ENCODE peak calls at places on chromosomes 13 and 19, in six cellular contexts. F, Y, K, T, P and H are unnamed samples.

GRCh38 chr19:10120538-10121198 is 969 bp upstream of the EIF3G start:
- DNase-seq in F (no peak), Y (no peak), K (no peak), T (no peak), P (no peak), H (peak; percentile 65)

GRCh38 chr13:84672616-84673015 is 790.3 kb upstream of the SLITRK1 start:
- DNase-seq in F (no peak), Y (no peak), K (no peak), T (no peak), P (no peak), H (no peak)

GRCh38 chr13:106619688-106620555 is 52.0 kb upstream of the ARGLU1 start:
- DNase-seq in F (peak; percentile 45), Y (peak; percentile 33), K (no peak), T (peak; percentile 77), P (peak; percentile 53), H (no peak)

GRCh38 chr19:34241513-34242337 is 12.6 kb upstream of the GARRE1 start:
- DNase-seq in F (no peak), Y (no peak), K (no peak), T (peak; percentile 47), P (peak; percentile 79), H (no peak)

GRCh38 chr13:64428196-64428595 is 2801.9 kb downstream of the PCDH9 start:
- DNase-seq in F (no peak), Y (no peak), K (no peak), T (no peak), P (no peak), H (peak; percentile 24)

GRCh38 chr19:6273701-6274601 is 5.8 kb downstream of the MLLT1 start:
- DNase-seq in F (no peak), Y (no peak), K (no peak), T (no peak), P (no peak), H (peak; percentile 81)

GRCh38 chr13:27954406-27954851 is 14.7 kb downstream of the CDX2 start:
- DNase-seq in F (no peak), Y (no peak), K (no peak), T (no peak), P (peak; percentile 82), H (no peak)

GRCh38 chr19:11505032-11505503 is 571 bp downstream of the ZNF653 start:
- DNase-seq in F (peak; percentile 93), Y (peak; percentile 93), K (peak; percentile 92), T (peak; percentile 98), P (peak; percentile 98), H (peak; percentile 79)

GRCh38 chr19:7699422-7700127 is 2.4 kb downstream of the FCER2 start:
- DNase-seq in F (no peak), Y (no peak), K (no peak), T (no peak), P (no peak), H (no peak)

GRCh38 chr13:111394211-111394922 is 73.9 kb downstream of the TEX29 start:
- DNase-seq in F (no peak), Y (no peak), K (no peak), T (no peak), P (no peak), H (no peak)

GRCh38 chr13:41652735-41653361 is 195.5 kb downstream of the RGCC start:
- DNase-seq in F (peak; percentile 51), Y (no peak), K (peak; percentile 24), T (peak; percentile 14), P (peak; percentile 63), H (no peak)

GRCh38 chr19:50952890-50953289 is at the start of gene KLK5:
- DNase-seq in F (no peak), Y (no peak), K (no peak), T (no peak), P (no peak), H (no peak)

GRCh38 chr13:21670006-21670882 is 629 bp upstream of the FGF9 start:
- DNase-seq in F (peak; percentile 61), Y (no peak), K (peak; percentile 52), T (peak; percentile 83), P (peak; percentile 81), H (no peak)

GRCh38 chr19:55305491-55305890 is 19.6 kb downstream of the TMEM150B start:
- DNase-seq in F (peak; percentile 65), Y (no peak), K (peak; percentile 22), T (peak; percentile 57), P (peak; percentile 71), H (no peak)

GRCh38 chr19:18850560-18851375 is 19.0 kb downstream of the UPF1 start:
- DNase-seq in F (no peak), Y (no peak), K (no peak), T (no peak), P (no peak), H (no peak)

GRCh38 chr19:53898166-53898565 is 10.9 kb upstream of the CACNG7 start:
- DNase-seq in F (no peak), Y (no peak), K (no peak), T (no peak), P (no peak), H (no peak)

GRCh38 chr19:409006-409514 is at the start of gene C2CD4C:
- DNase-seq in F (peak; percentile 19), Y (no peak), K (no peak), T (peak; percentile 59), P (peak; percentile 54), H (no peak)

GRCh38 chr13:36774895-36775294 is 44.1 kb upstream of the RFXAP start:
- DNase-seq in F (no peak), Y (no peak), K (no peak), T (no peak), P (no peak), H (no peak)

GRCh38 chr19:37007587-37008220 is 70.5 kb upstream of the ZNF420 start:
- DNase-seq in F (peak; percentile 1), Y (peak; percentile 27), K (peak; percentile 20), T (no peak), P (no peak), H (no peak)

GRCh38 chr19:11530432-11530831 is 1.5 kb upstream of the ECSIT start:
- DNase-seq in F (no peak), Y (peak; percentile 72), K (no peak), T (peak; percentile 91), P (peak; percentile 50), H (peak; percentile 45)

GRCh38 chr13:28313579-28313978 is 175.2 kb downstream of the PAN3 start:
- DNase-seq in F (no peak), Y (no peak), K (no peak), T (no peak), P (peak; percentile 15), H (no peak)

GRCh38 chr19:57099199-57099661 is 20.6 kb upstream of the USP29 start:
- DNase-seq in F (peak; percentile 40), Y (peak; percentile 40), K (peak; percentile 37), T (peak; percentile 2), P (peak; percentile 38), H (no peak)

GRCh38 chr13:110150384-110151091 is 156.4 kb downstream of the COL4A1 start:
- DNase-seq in F (no peak), Y (no peak), K (no peak), T (no peak), P (no peak), H (no peak)

GRCh38 chr13:96100457-96101220 is 10.7 kb downstream of the HS6ST3 start:
- DNase-seq in F (no peak), Y (no peak), K (no peak), T (peak; percentile 13), P (no peak), H (no peak)

GRCh38 chr13:36601186-36601585 is 72.6 kb upstream of the SERTM1 start:
- DNase-seq in F (no peak), Y (no peak), K (no peak), T (no peak), P (no peak), H (no peak)

GRCh38 chr13:98496239-98496668 is 80.7 kb downstream of the STK24 start:
- DNase-seq in F (no peak), Y (no peak), K (no peak), T (no peak), P (no peak), H (no peak)

GRCh38 chr19:10516671-10517286 is 468 bp downstream of the S1PR5 start:
- DNase-seq in F (no peak), Y (no peak), K (no peak), T (no peak), P (no peak), H (no peak)

DNA sequence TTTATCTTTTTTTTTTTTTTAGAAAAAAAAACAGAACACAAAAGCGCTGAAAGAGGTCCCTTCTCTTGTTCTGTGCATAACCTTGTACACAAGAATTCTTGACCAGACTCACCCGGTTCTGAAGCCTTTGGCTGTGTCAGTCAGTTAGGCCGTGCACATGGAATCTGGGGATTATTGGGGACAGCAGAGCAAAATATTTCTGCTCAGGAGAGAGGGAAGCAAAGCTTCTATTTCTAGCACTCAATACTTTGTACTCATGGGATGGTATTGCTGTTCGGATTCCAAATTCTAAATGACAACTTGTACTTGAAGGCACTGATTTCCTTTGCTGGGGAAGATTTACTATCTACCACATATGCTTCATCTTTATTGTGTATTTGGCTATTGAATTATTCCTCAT is 272.7 kb downstream of the NHLRC3 start:
- DNase-seq in F (no peak), Y (no peak), K (no peak), T (no peak), P (no peak), H (no peak)
- H3K4me3 ChIP-seq in F (no peak overlapping the region), Y (no peak overlapping the region), K (no peak overlapping the region), T (no peak overlapping the region), P (no peak overlapping the region), H (no peak overlapping the region)

GRCh38 chr19:14494451-14494850 is 1.5 kb downstream of the GIPC1 start:
- DNase-seq in F (no peak), Y (no peak), K (no peak), T (no peak), P (no peak), H (no peak)

GRCh38 chr19:14495678-14496028 is 274 bp downstream of the GIPC1 start:
- DNase-seq in F (no peak), Y (no peak), K (no peak), T (no peak), P (no peak), H (no peak)

GRCh38 chr19:14496029-14496848 is at the start of gene GIPC1:
- DNase-seq in F (peak; percentile 90), Y (peak; percentile 99), K (peak; percentile 70), T (peak; percentile 99), P (peak; percentile 99), H (peak; percentile 98)

GRCh38 chr19:14496849-14497346 is 971 bp upstream of the GIPC1 start:
- DNase-seq in F (no peak), Y (no peak), K (no peak), T (no peak), P (no peak), H (no peak)

GRCh38 chr19:14494910-14495677 is 833 bp downstream of the GIPC1 start:
- DNase-seq in F (no peak), Y (no peak), K (no peak), T (no peak), P (no peak), H (no peak)
- H3K4me3 ChIP-seq in F (peak overlapping the region; percentile 60), Y (peak overlapping the region; percentile 57), K (peak overlapping the region; percentile 37), T (peak overlapping the region; percentile 69), P (peak overlapping the region; percentile 93), H (peak overlapping the region; percentile 80)

GRCh38 chr13:81142306-81142999 is 801.5 kb upstream of the SPRY2 start:
- DNase-seq in F (no peak), Y (no peak), K (no peak), T (no peak), P (no peak), H (no peak)

GRCh38 chr13:81138353-81138995 is 797.5 kb upstream of the SPRY2 start:
- DNase-seq in F (no peak), Y (no peak), K (no peak), T (no peak), P (peak; percentile 73), H (no peak)

GRCh38 chr13:81140675-81141074 is 799.7 kb upstream of the SPRY2 start:
- DNase-seq in F (no peak), Y (peak; percentile 33), K (no peak), T (no peak), P (peak; percentile 53), H (no peak)
- H3K4me3 ChIP-seq in F (no peak overlapping the region), Y (no peak overlapping the region), K (no peak overlapping the region), T (no peak overlapping the region), P (no peak overlapping the region), H (no peak overlapping the region)

GRCh38 chr13:101382086-101382485 is 34.2 kb downstream of the NALCN start:
- DNase-seq in F (no peak), Y (peak; percentile 11), K (no peak), T (no peak), P (no peak), H (no peak)
- H3K4me3 ChIP-seq in F (no peak overlapping the region), Y (no peak overlapping the region), K (no peak overlapping the region), T (no peak overlapping the region), P (no peak overlapping the region), H (no peak overlapping the region)